ENCODE peak calls at places on chromosomes 7 and 10, in seven cellular contexts. G is MCF 10A; N is central memory CD8-positive, alpha-beta T cell; E is central memory CD4-positive, alpha-beta T cell; S is NCI-H774; W is activated CD4-positive, alpha-beta T cell treated with anti-CD3 and anti-CD28 coated beads for 24 hours; B is mesothelial cell of epicardium. Y is an unnamed sample.

GRCh38 chr10:83801983-83802382 is 337.3 kb upstream of the GHITM start:
- DNase-seq in G (peak), N (no peak), E (no peak), S (no peak), W (no peak), B (no peak), Y (no peak)

GRCh38 chr10:12198156-12198555 is 2.2 kb downstream of the CDC123 start:
- DNase-seq in G (no peak), N (no peak), E (no peak), S (no peak), W (no peak), B (no peak), Y (no peak)

GRCh38 chr7:95508780-95509179 is 23.0 kb downstream of the ASB4 start:
- DNase-seq in G (no peak), N (no peak), E (no peak), S (no peak), W (no peak), B (no peak), Y (no peak)

GRCh38 chr10:89706011-89706410 is 4.6 kb downstream of the KIF20B start:
- DNase-seq in G (no peak), N (no peak), E (no peak), S (no peak), W (no peak), B (no peak), Y (no peak)

GRCh38 chr7:69738396-69738889 is 140.2 kb downstream of the AUTS2 start:
- DNase-seq in G (no peak), N (no peak), E (no peak), S (no peak), W (no peak), B (no peak), Y (no peak)

GRCh38 chr7:141945356-141945755 is 1.4 kb downstream of the CLEC5A start:
- DNase-seq in G (peak), N (no peak), E (no peak), S (no peak), W (no peak), B (no peak), Y (no peak)

GRCh38 chr10:4678951-4679671 is 146.9 kb upstream of the AKR1E2 start:
- DNase-seq in G (no peak), N (no peak), E (no peak), S (no peak), W (no peak), B (no peak), Y (no peak)

GRCh38 chr10:123651421-123652047 is 14.6 kb upstream of the GPR26 start:
- DNase-seq in G (no peak), N (no peak), E (no peak), S (no peak), W (no peak), B (no peak), Y (no peak)

GRCh38 chr7:143900230-143900766 is 1.7 kb downstream of the TCAF1 start:
- DNase-seq in G (peak), N (no peak), E (no peak), S (no peak), W (no peak), B (no peak), Y (peak)

GRCh38 chr10:129971381-129972144 is 7.5 kb upstream of the EBF3 start:
- DNase-seq in G (no peak), N (no peak), E (no peak), S (no peak), W (no peak), B (no peak), Y (peak)

GRCh38 chr7:135238112-135238744 is 4.6 kb downstream of the STRA8 start:
- DNase-seq in G (peak), N (no peak), E (no peak), S (no peak), W (no peak), B (no peak), Y (no peak)

GRCh38 chr10:131970946-131971345 is 10.8 kb downstream of the BNIP3 start:
- DNase-seq in G (no peak), N (no peak), E (no peak), S (no peak), W (no peak), B (no peak), Y (no peak)

GRCh38 chr10:114590983-114591382 is 67.1 kb downstream of the ABLIM1 start:
- DNase-seq in G (no peak), N (no peak), E (no peak), S (no peak), W (no peak), B (no peak), Y (no peak)

GRCh38 chr7:158831738-158832091 is 2.4 kb upstream of the ESYT2 start:
- DNase-seq in G (no peak), N (no peak), E (no peak), S (no peak), W (no peak), B (no peak), Y (no peak)

GRCh38 chr10:132465889-132466519 is 69.0 kb downstream of the PWWP2B start:
- DNase-seq in G (no peak), N (no peak), E (no peak), S (no peak), W (no peak), B (peak), Y (peak)

GRCh38 chr7:149823191-149823630 is 15.0 kb upstream of the ZNF862 start:
- DNase-seq in G (no peak), N (no peak), E (no peak), S (no peak), W (no peak), B (no peak), Y (peak)

GRCh38 chr7:130393799-130394411 is 13.6 kb downstream of the CPA1 start:
- DNase-seq in G (no peak), N (no peak), E (no peak), S (no peak), W (no peak), B (no peak), Y (no peak)

GRCh38 chr10:62381385-62382102 is 7.4 kb downstream of the ZNF365 start:
- DNase-seq in G (no peak), N (no peak), E (no peak), S (no peak), W (no peak), B (no peak), Y (no peak)

GRCh38 chr7:2851499-2851898 is 7.4 kb upstream of the GNA12 start:
- DNase-seq in G (no peak), N (no peak), E (no peak), S (no peak), W (no peak), B (no peak), Y (no peak)

GRCh38 chr7:142432386-142432785 is 174.5 kb upstream of the PRSS58 start:
- DNase-seq in G (no peak), N (no peak), E (no peak), S (no peak), W (no peak), B (no peak), Y (no peak)

GRCh38 chr10:29202541-29202940 is 86.3 kb upstream of the LYZL1 start:
- DNase-seq in G (no peak), N (no peak), E (no peak), S (no peak), W (no peak), B (no peak), Y (no peak)

GRCh38 chr10:104559935-104560334 is 81.2 kb upstream of the SORCS3 start:
- DNase-seq in G (peak), N (no peak), E (no peak), S (no peak), W (no peak), B (no peak), Y (no peak)

GRCh38 chr10:85642421-85643170 is 724.0 kb downstream of the GRID1 start:
- DNase-seq in G (peak), N (no peak), E (no peak), S (no peak), W (no peak), B (no peak), Y (no peak)

GRCh38 chr7:119596651-119597050 is 676.3 kb upstream of the KCND2 start:
- DNase-seq in G (no peak), N (no peak), E (no peak), S (no peak), W (no peak), B (no peak), Y (no peak)

GRCh38 chr10:31028076-31028475 is 3.6 kb downstream of the ZNF438 start:
- DNase-seq in G (peak), N (no peak), E (no peak), S (no peak), W (no peak), B (no peak), Y (no peak)

GRCh38 chr10:7350541-7351195 is 60.2 kb downstream of the SFMBT2 start:
- DNase-seq in G (no peak), N (no peak), E (no peak), S (no peak), W (no peak), B (no peak), Y (no peak)

GRCh38 chr10:73910764-73911552 is at the start of gene PLAU:
- DNase-seq in G (no peak), N (no peak), E (peak), S (no peak), W (no peak), B (peak), Y (peak)

GRCh38 chr7:96408881-96409280 is 87.0 kb upstream of the SLC25A13 start:
- DNase-seq in G (no peak), N (no peak), E (no peak), S (no peak), W (no peak), B (no peak), Y (no peak)

GRCh38 chr7:29946428-29947186 is 43.0 kb downstream of the SCRN1 start:
- DNase-seq in G (peak), N (no peak), E (no peak), S (no peak), W (no peak), B (no peak), Y (no peak)

GRCh38 chr10:86099542-86100334 is 266.9 kb downstream of the GRID1 start:
- DNase-seq in G (no peak), N (no peak), E (no peak), S (no peak), W (no peak), B (no peak), Y (no peak)

GRCh38 chr7:95905165-95905564 is 132.8 kb downstream of the DYNC1I1 start:
- DNase-seq in G (peak), N (no peak), E (no peak), S (no peak), W (no peak), B (no peak), Y (no peak)

GRCh38 chr10:971150-971542 is 17.1 kb upstream of the GTPBP4 start:
- DNase-seq in G (no peak), N (no peak), E (no peak), S (peak), W (no peak), B (no peak), Y (no peak)

GRCh38 chr10:124978376-124978725 is 36.4 kb downstream of the ZRANB1 start:
- DNase-seq in G (no peak), N (no peak), E (no peak), S (no peak), W (no peak), B (no peak), Y (no peak)

GRCh38 chr7:130084037-130084875 is 13.9 kb downstream of the KLHDC10 start:
- DNase-seq in G (peak), N (no peak), E (no peak), S (no peak), W (no peak), B (no peak), Y (no peak)

GRCh38 chr7:141189231-141189630 is 115.4 kb downstream of the TMEM178B start:
- DNase-seq in G (no peak), N (no peak), E (no peak), S (no peak), W (no peak), B (no peak), Y (no peak)

GRCh38 chr10:127408733-127409132 is 140.4 kb upstream of the NPS start:
- DNase-seq in G (no peak), N (no peak), E (no peak), S (no peak), W (no peak), B (no peak), Y (no peak)

GRCh38 chr7:105141068-105141467 is 127.1 kb downstream of the KMT2E start:
- DNase-seq in G (peak), N (no peak), E (no peak), S (no peak), W (no peak), B (no peak), Y (no peak)

GRCh38 chr10:60706146-60706545 is 72.1 kb upstream of the CDK1 start:
- DNase-seq in G (no peak), N (no peak), E (no peak), S (no peak), W (no peak), B (no peak), Y (no peak)

GRCh38 chr10:30155401-30155800 is 96.0 kb upstream of the JCAD start:
- DNase-seq in G (no peak), N (no peak), E (no peak), S (no peak), W (no peak), B (no peak), Y (no peak)

Y was measured in psoas muscle.